ENCODE peak calls at places on chromosomes 13 and 19, in eight cellular contexts. One of them, this sample, is unnamed.

GRCh38 chr13:59126474-59126873 is 1037.3 kb downstream of the DIAPH3 start:
- DNase-seq in heart right ventricle: no peak
- DNase-seq in heart left ventricle: no peak
- DNase-seq in left ventricle myocardium inferior: no peak
- DNase-seq in CD4-positive, alpha-beta memory T cell: no peak
- DNase-seq in aorta: no peak
- DNase-seq in neural progenitor cell: no peak
- DNase-seq in right cardiac atrium: no peak
- DNase-seq in this sample: no peak

GRCh38 chr13:50990540-50991506 is 81.2 kb downstream of the RNASEH2B start:
- DNase-seq in heart right ventricle: peak
- DNase-seq in heart left ventricle: peak
- DNase-seq in left ventricle myocardium inferior: peak
- DNase-seq in CD4-positive, alpha-beta memory T cell: no peak
- DNase-seq in aorta: peak
- DNase-seq in neural progenitor cell: peak
- DNase-seq in right cardiac atrium: peak
- DNase-seq in this sample: peak

GRCh38 chr19:18006895-18007604 is 920 bp upstream of the ARRDC2 start:
- DNase-seq in heart right ventricle: peak
- DNase-seq in heart left ventricle: peak
- DNase-seq in left ventricle myocardium inferior: peak
- DNase-seq in CD4-positive, alpha-beta memory T cell: peak
- DNase-seq in aorta: peak
- DNase-seq in neural progenitor cell: peak
- DNase-seq in right cardiac atrium: peak
- DNase-seq in this sample: peak

GRCh38 chr13:48078251-48078656 is 16.6 kb downstream of the MED4 start:
- DNase-seq in heart right ventricle: no peak
- DNase-seq in heart left ventricle: no peak
- DNase-seq in left ventricle myocardium inferior: no peak
- DNase-seq in CD4-positive, alpha-beta memory T cell: peak
- DNase-seq in aorta: no peak
- DNase-seq in neural progenitor cell: no peak
- DNase-seq in right cardiac atrium: no peak
- DNase-seq in this sample: no peak

GRCh38 chr19:28290963-28291657 is 921.8 kb downstream of the UQCRFS1 start:
- DNase-seq in heart right ventricle: no peak
- DNase-seq in heart left ventricle: no peak
- DNase-seq in left ventricle myocardium inferior: no peak
- DNase-seq in CD4-positive, alpha-beta memory T cell: no peak
- DNase-seq in aorta: no peak
- DNase-seq in neural progenitor cell: peak
- DNase-seq in right cardiac atrium: no peak
- DNase-seq in this sample: no peak

GRCh38 chr13:33543631-33544030 is 258.1 kb upstream of the STARD13 start:
- DNase-seq in heart right ventricle: no peak
- DNase-seq in heart left ventricle: no peak
- DNase-seq in left ventricle myocardium inferior: no peak
- DNase-seq in CD4-positive, alpha-beta memory T cell: peak
- DNase-seq in aorta: no peak
- DNase-seq in neural progenitor cell: peak
- DNase-seq in right cardiac atrium: no peak
- DNase-seq in this sample: no peak

GRCh38 chr13:30340367-30341184 is 33.2 kb upstream of the KATNAL1 start:
- DNase-seq in heart right ventricle: peak
- DNase-seq in heart left ventricle: peak
- DNase-seq in left ventricle myocardium inferior: peak
- DNase-seq in CD4-positive, alpha-beta memory T cell: no peak
- DNase-seq in aorta: peak
- DNase-seq in neural progenitor cell: no peak
- DNase-seq in right cardiac atrium: peak
- DNase-seq in this sample: peak

GRCh38 chr19:14006766-14007562 is 844 bp upstream of the RFX1 start:
- DNase-seq in heart right ventricle: no peak
- DNase-seq in heart left ventricle: peak
- DNase-seq in left ventricle myocardium inferior: peak
- DNase-seq in CD4-positive, alpha-beta memory T cell: no peak
- DNase-seq in aorta: peak
- DNase-seq in neural progenitor cell: no peak
- DNase-seq in right cardiac atrium: peak
- DNase-seq in this sample: peak

GRCh38 chr13:51764184-51765141 is 39.5 kb downstream of the DHRS12 start:
- DNase-seq in heart right ventricle: peak
- DNase-seq in heart left ventricle: peak
- DNase-seq in left ventricle myocardium inferior: peak
- DNase-seq in CD4-positive, alpha-beta memory T cell: peak
- DNase-seq in aorta: peak
- DNase-seq in neural progenitor cell: no peak
- DNase-seq in right cardiac atrium: peak
- DNase-seq in this sample: no peak

GRCh38 chr19:34662919-34663318 is 14.0 kb downstream of the SCGB2B2 start:
- DNase-seq in heart right ventricle: no peak
- DNase-seq in heart left ventricle: no peak
- DNase-seq in left ventricle myocardium inferior: no peak
- DNase-seq in CD4-positive, alpha-beta memory T cell: peak
- DNase-seq in aorta: no peak
- DNase-seq in neural progenitor cell: peak
- DNase-seq in right cardiac atrium: no peak
- DNase-seq in this sample: peak

GRCh38 chr13:77323858-77324257 is 3.0 kb downstream of the MYCBP2 start:
- DNase-seq in heart right ventricle: no peak
- DNase-seq in heart left ventricle: no peak
- DNase-seq in left ventricle myocardium inferior: no peak
- DNase-seq in CD4-positive, alpha-beta memory T cell: no peak
- DNase-seq in aorta: no peak
- DNase-seq in neural progenitor cell: no peak
- DNase-seq in right cardiac atrium: no peak
- DNase-seq in this sample: no peak

GRCh38 chr13:108786578-108787100 is 157.2 kb downstream of the MYO16 start:
- DNase-seq in heart right ventricle: no peak
- DNase-seq in heart left ventricle: no peak
- DNase-seq in left ventricle myocardium inferior: no peak
- DNase-seq in CD4-positive, alpha-beta memory T cell: no peak
- DNase-seq in aorta: no peak
- DNase-seq in neural progenitor cell: peak
- DNase-seq in right cardiac atrium: no peak
- DNase-seq in this sample: no peak

GRCh38 chr19:29022165-29022564 is 190.8 kb downstream of the UQCRFS1 start:
- DNase-seq in heart right ventricle: no peak
- DNase-seq in heart left ventricle: no peak
- DNase-seq in left ventricle myocardium inferior: no peak
- DNase-seq in CD4-positive, alpha-beta memory T cell: no peak
- DNase-seq in aorta: peak
- DNase-seq in neural progenitor cell: no peak
- DNase-seq in right cardiac atrium: no peak
- DNase-seq in this sample: no peak

GRCh38 chr19:13400296-13400695 is 106.0 kb downstream of the CACNA1A start:
- DNase-seq in heart right ventricle: no peak
- DNase-seq in heart left ventricle: no peak
- DNase-seq in left ventricle myocardium inferior: no peak
- DNase-seq in CD4-positive, alpha-beta memory T cell: no peak
- DNase-seq in aorta: no peak
- DNase-seq in neural progenitor cell: no peak
- DNase-seq in right cardiac atrium: no peak
- DNase-seq in this sample: no peak

GRCh38 chr13:42487221-42487620 is 86.7 kb upstream of the TNFSF11 start:
- DNase-seq in heart right ventricle: no peak
- DNase-seq in heart left ventricle: no peak
- DNase-seq in left ventricle myocardium inferior: no peak
- DNase-seq in CD4-positive, alpha-beta memory T cell: no peak
- DNase-seq in aorta: no peak
- DNase-seq in neural progenitor cell: no peak
- DNase-seq in right cardiac atrium: no peak
- DNase-seq in this sample: no peak

GRCh38 chr13:42814868-42815267 is 33.5 kb downstream of the FAM216B start:
- DNase-seq in heart right ventricle: no peak
- DNase-seq in heart left ventricle: no peak
- DNase-seq in left ventricle myocardium inferior: no peak
- DNase-seq in CD4-positive, alpha-beta memory T cell: no peak
- DNase-seq in aorta: no peak
- DNase-seq in neural progenitor cell: no peak
- DNase-seq in right cardiac atrium: no peak
- DNase-seq in this sample: peak

GRCh38 chr19:57587529-57587928 is 3.6 kb downstream of the ZIK1 start:
- DNase-seq in heart right ventricle: no peak
- DNase-seq in heart left ventricle: no peak
- DNase-seq in left ventricle myocardium inferior: no peak
- DNase-seq in CD4-positive, alpha-beta memory T cell: no peak
- DNase-seq in aorta: no peak
- DNase-seq in neural progenitor cell: no peak
- DNase-seq in right cardiac atrium: no peak
- DNase-seq in this sample: no peak

GRCh38 chr13:45850020-45850613 is 1.4 kb downstream of the SIAH3 start:
- DNase-seq in heart right ventricle: no peak
- DNase-seq in heart left ventricle: no peak
- DNase-seq in left ventricle myocardium inferior: no peak
- DNase-seq in CD4-positive, alpha-beta memory T cell: no peak
- DNase-seq in aorta: no peak
- DNase-seq in neural progenitor cell: peak
- DNase-seq in right cardiac atrium: no peak
- DNase-seq in this sample: peak

GRCh38 chr13:48210178-48210577 is 22.8 kb upstream of the ITM2B start:
- DNase-seq in heart right ventricle: no peak
- DNase-seq in heart left ventricle: no peak
- DNase-seq in left ventricle myocardium inferior: no peak
- DNase-seq in CD4-positive, alpha-beta memory T cell: no peak
- DNase-seq in aorta: no peak
- DNase-seq in neural progenitor cell: no peak
- DNase-seq in right cardiac atrium: no peak
- DNase-seq in this sample: no peak

GRCh38 chr13:113098163-113098732 is 7.3 kb upstream of the F7 start:
- DNase-seq in heart right ventricle: no peak
- DNase-seq in heart left ventricle: no peak
- DNase-seq in left ventricle myocardium inferior: no peak
- DNase-seq in CD4-positive, alpha-beta memory T cell: no peak
- DNase-seq in aorta: no peak
- DNase-seq in neural progenitor cell: no peak
- DNase-seq in right cardiac atrium: peak
- DNase-seq in this sample: no peak

GRCh38 chr13:42593719-42594012 is 19.7 kb downstream of the TNFSF11 start:
- DNase-seq in heart right ventricle: no peak
- DNase-seq in heart left ventricle: no peak
- DNase-seq in left ventricle myocardium inferior: no peak
- DNase-seq in CD4-positive, alpha-beta memory T cell: no peak
- DNase-seq in aorta: no peak
- DNase-seq in neural progenitor cell: no peak
- DNase-seq in right cardiac atrium: no peak
- DNase-seq in this sample: no peak

GRCh38 chr19:46503848-46504453 is 8.3 kb upstream of the PNMA8B start:
- DNase-seq in heart right ventricle: no peak
- DNase-seq in heart left ventricle: no peak
- DNase-seq in left ventricle myocardium inferior: no peak
- DNase-seq in CD4-positive, alpha-beta memory T cell: no peak
- DNase-seq in aorta: no peak
- DNase-seq in neural progenitor cell: peak
- DNase-seq in right cardiac atrium: no peak
- DNase-seq in this sample: peak
- H3K27ac ChIP-seq in heart right ventricle: no peak
- H3K27ac ChIP-seq in heart left ventricle: no peak
- H3K27ac ChIP-seq in left ventricle myocardium inferior: no peak
- H3K27ac ChIP-seq in CD4-positive, alpha-beta memory T cell: no peak
- H3K27ac ChIP-seq in aorta: no peak
- H3K27ac ChIP-seq in neural progenitor cell: no peak
- H3K27ac ChIP-seq in right cardiac atrium: no peak
- H3K27ac ChIP-seq in this sample: no peak

GRCh38 chr13:110125157-110125556 is 181.8 kb downstream of the COL4A1 start:
- DNase-seq in heart right ventricle: no peak
- DNase-seq in heart left ventricle: no peak
- DNase-seq in left ventricle myocardium inferior: no peak
- DNase-seq in CD4-positive, alpha-beta memory T cell: no peak
- DNase-seq in aorta: no peak
- DNase-seq in neural progenitor cell: no peak
- DNase-seq in right cardiac atrium: no peak
- DNase-seq in this sample: no peak
- H3K27ac ChIP-seq in heart right ventricle: no peak
- H3K27ac ChIP-seq in heart left ventricle: no peak
- H3K27ac ChIP-seq in left ventricle myocardium inferior: peak
- H3K27ac ChIP-seq in CD4-positive, alpha-beta memory T cell: no peak
- H3K27ac ChIP-seq in aorta: no peak
- H3K27ac ChIP-seq in neural progenitor cell: peak
- H3K27ac ChIP-seq in right cardiac atrium: peak
- H3K27ac ChIP-seq in this sample: peak

GRCh38 chr13:80214050-80214449 is 126.9 kb downstream of the SPRY2 start:
- DNase-seq in heart right ventricle: no peak
- DNase-seq in heart left ventricle: no peak
- DNase-seq in left ventricle myocardium inferior: no peak
- DNase-seq in CD4-positive, alpha-beta memory T cell: no peak
- DNase-seq in aorta: no peak
- DNase-seq in neural progenitor cell: no peak
- DNase-seq in right cardiac atrium: no peak
- DNase-seq in this sample: no peak
- H3K27ac ChIP-seq in heart right ventricle: no peak
- H3K27ac ChIP-seq in heart left ventricle: no peak
- H3K27ac ChIP-seq in left ventricle myocardium inferior: no peak
- H3K27ac ChIP-seq in CD4-positive, alpha-beta memory T cell: no peak
- H3K27ac ChIP-seq in aorta: no peak
- H3K27ac ChIP-seq in neural progenitor cell: no peak
- H3K27ac ChIP-seq in right cardiac atrium: no peak
- H3K27ac ChIP-seq in this sample: no peak

GRCh38 chr19:2678043-2678671 is 24.3 kb downstream of the GNG7 start:
- DNase-seq in heart right ventricle: no peak
- DNase-seq in heart left ventricle: no peak
- DNase-seq in left ventricle myocardium inferior: no peak
- DNase-seq in CD4-positive, alpha-beta memory T cell: no peak
- DNase-seq in aorta: no peak
- DNase-seq in neural progenitor cell: no peak
- DNase-seq in right cardiac atrium: no peak
- DNase-seq in this sample: no peak

GRCh38 chr19:2685204-2685704 is 17.2 kb downstream of the GNG7 start:
- DNase-seq in heart right ventricle: no peak
- DNase-seq in heart left ventricle: no peak
- DNase-seq in left ventricle myocardium inferior: no peak
- DNase-seq in CD4-positive, alpha-beta memory T cell: no peak
- DNase-seq in aorta: no peak
- DNase-seq in neural progenitor cell: no peak
- DNase-seq in right cardiac atrium: no peak
- DNase-seq in this sample: no peak

GRCh38 chr19:2683430-2683995 is 19.0 kb downstream of the GNG7 start:
- DNase-seq in heart right ventricle: no peak
- DNase-seq in heart left ventricle: no peak
- DNase-seq in left ventricle myocardium inferior: no peak
- DNase-seq in CD4-positive, alpha-beta memory T cell: no peak
- DNase-seq in aorta: no peak
- DNase-seq in neural progenitor cell: no peak
- DNase-seq in right cardiac atrium: no peak
- DNase-seq in this sample: no peak

GRCh38 chr19:2679439-2679838 is 23.1 kb downstream of the GNG7 start:
- DNase-seq in heart right ventricle: no peak
- DNase-seq in heart left ventricle: no peak
- DNase-seq in left ventricle myocardium inferior: no peak
- DNase-seq in CD4-positive, alpha-beta memory T cell: no peak
- DNase-seq in aorta: no peak
- DNase-seq in neural progenitor cell: no peak
- DNase-seq in right cardiac atrium: no peak
- DNase-seq in this sample: no peak

DNA sequence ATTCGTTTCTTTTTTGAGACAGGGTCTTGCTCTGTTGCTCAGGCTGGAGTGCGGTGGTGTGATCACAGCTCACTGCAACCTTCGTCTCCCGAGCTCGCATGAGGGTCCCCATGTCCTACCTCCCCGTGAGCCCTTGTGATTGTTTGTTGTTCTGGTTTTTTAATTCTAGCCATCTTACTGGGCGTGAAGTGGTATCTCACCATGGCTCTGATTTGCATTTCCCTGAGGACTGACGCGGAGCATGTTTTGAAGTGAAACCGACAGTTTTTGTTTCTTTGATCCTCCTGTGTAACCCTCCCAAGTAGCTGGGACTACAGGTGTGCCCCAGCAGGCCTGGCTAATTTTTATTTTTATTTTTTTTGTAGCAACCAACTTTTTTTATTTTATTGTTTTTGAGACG is 21.7 kb downstream of the GNG7 start:
- DNase-seq in heart right ventricle: no peak
- DNase-seq in heart left ventricle: no peak
- DNase-seq in left ventricle myocardium inferior: no peak
- DNase-seq in CD4-positive, alpha-beta memory T cell: no peak
- DNase-seq in aorta: no peak
- DNase-seq in neural progenitor cell: no peak
- DNase-seq in right cardiac atrium: no peak
- DNase-seq in this sample: no peak
- H3K27ac ChIP-seq in heart right ventricle: no peak
- H3K27ac ChIP-seq in heart left ventricle: no peak
- H3K27ac ChIP-seq in left ventricle myocardium inferior: no peak
- H3K27ac ChIP-seq in CD4-positive, alpha-beta memory T cell: no peak
- H3K27ac ChIP-seq in aorta: no peak
- H3K27ac ChIP-seq in neural progenitor cell: no peak
- H3K27ac ChIP-seq in right cardiac atrium: no peak
- H3K27ac ChIP-seq in this sample: no peak

This sample was measured in SK-N-SH.